ENCODE peak calls at places on chromosomes 1 and 21, in five cellular contexts. R is osteocyte; U is AG04450; K is naive thymus-derived CD4-positive, alpha-beta T cell; Y is AG09319. T is an unnamed sample.

GRCh38 chr1:109802901-109803561 is 39.3 kb upstream of the EPS8L3 start:
- DNase-seq in R (no peak), U (no peak), K (no peak), Y (no peak), T (no peak)

GRCh38 chr1:25006770-25007169 is 76.7 kb upstream of the RUNX3 start:
- DNase-seq in R (no peak), U (no peak), K (no peak), Y (no peak), T (no peak)

GRCh38 chr21:17390575-17390974 is 122.3 kb upstream of the CXADR start:
- DNase-seq in R (no peak), U (no peak), K (no peak), Y (no peak), T (no peak)

GRCh38 chr1:50979964-50980363 is 9.9 kb downstream of the CDKN2C start:
- DNase-seq in R (no peak), U (no peak), K (no peak), Y (no peak), T (no peak)

GRCh38 chr1:115099693-115100050 is 10.4 kb upstream of the TSPAN2 start:
- DNase-seq in R (no peak), U (no peak), K (no peak), Y (no peak), T (no peak)

GRCh38 chr1:183137782-183138181 is 48.3 kb upstream of the LAMC2 start:
- DNase-seq in R (no peak), U (no peak), K (no peak), Y (no peak), T (peak; percentile 55)

GRCh38 chr21:43903451-43904091 is 38.5 kb downstream of the AGPAT3 start:
- DNase-seq in R (no peak), U (no peak), K (no peak), Y (no peak), T (no peak)

GRCh38 chr1:53685272-53686051 is 53.5 kb downstream of the GLIS1 start:
- DNase-seq in R (peak; percentile 86), U (no peak), K (no peak), Y (no peak), T (no peak)

GRCh38 chr1:112956503-112957132 is 622 bp upstream of the SLC16A1 start:
- DNase-seq in R (no peak), U (no peak), K (no peak), Y (no peak), T (no peak)

GRCh38 chr1:27299385-27300252 is 22.3 kb upstream of the TMEM222 start:
- DNase-seq in R (peak; percentile 95), U (peak; percentile 99), K (no peak), Y (peak; percentile 91), T (peak; percentile 96)

GRCh38 chr1:54172614-54173312 is 20.0 kb upstream of the CDCP2 start:
- DNase-seq in R (no peak), U (no peak), K (no peak), Y (no peak), T (no peak)

GRCh38 chr1:27816921-27817630 is 13.5 kb upstream of the PPP1R8 start:
- DNase-seq in R (no peak), U (no peak), K (no peak), Y (no peak), T (peak; percentile 24)

GRCh38 chr1:60573121-60573520 is 499.6 kb upstream of the C1orf87 start:
- DNase-seq in R (no peak), U (no peak), K (no peak), Y (no peak), T (no peak)

GRCh38 chr1:205226868-205227583 is 720 bp upstream of the TMCC2 start:
- DNase-seq in R (peak; percentile 27), U (no peak), K (no peak), Y (no peak), T (no peak)

GRCh38 chr1:2502210-2502609 is 24.2 kb downstream of the PANK4 start:
- DNase-seq in R (no peak), U (no peak), K (no peak), Y (no peak), T (no peak)

GRCh38 chr1:117886101-117886795 is 43.2 kb downstream of the GDAP2 start:
- DNase-seq in R (no peak), U (peak; percentile 41), K (no peak), Y (peak; percentile 56), T (peak; percentile 25)

GRCh38 chr1:158534496-158534895 is 19.7 kb downstream of the OR6Y1 start:
- DNase-seq in R (no peak), U (no peak), K (no peak), Y (no peak), T (no peak)

GRCh38 chr1:10866314-10867091 is 70.1 kb upstream of the CASZ1 start:
- DNase-seq in R (no peak), U (no peak), K (no peak), Y (no peak), T (no peak)

GRCh38 chr1:109446236-109446635 is 20.0 kb upstream of the PSMA5 start:
- DNase-seq in R (no peak), U (no peak), K (no peak), Y (no peak), T (peak; percentile 96)

GRCh38 chr21:24163539-24163938 is 1443.7 kb downstream of the MRPL39 start:
- DNase-seq in R (no peak), U (no peak), K (no peak), Y (no peak), T (no peak)

GRCh38 chr1:93722081-93723031 is 40.7 kb upstream of the BCAR3 start:
- DNase-seq in R (no peak), U (no peak), K (no peak), Y (no peak), T (no peak)

GRCh38 chr1:79667848-79668696 is 661.5 kb upstream of the ADGRL4 start:
- DNase-seq in R (no peak), U (no peak), K (no peak), Y (no peak), T (no peak)

T was measured in BJ.